ENCODE peak calls at places on chromosomes 2 and 18, in eight cellular contexts. D, K, R, F, X, N, B and V are unnamed samples.

GRCh38 chr2:179201884-179202283 is 62.7 kb downstream of the SESTD1 start:
- DNase-seq in D (peak), K (peak), R (no peak), F (peak), X (no peak), N (peak), B (peak), V (no peak)

GRCh38 chr2:196798980-196799379 is 503 bp downstream of the GTF3C3 start:
- DNase-seq in D (peak), K (no peak), R (no peak), F (peak), X (peak), N (no peak), B (no peak), V (no peak)

GRCh38 chr2:234880551-234881211 is 71.1 kb upstream of the SH3BP4 start:
- DNase-seq in D (no peak), K (no peak), R (peak), F (peak), X (no peak), N (no peak), B (peak), V (no peak)

GRCh38 chr18:53906681-53907080 is 317.8 kb downstream of the MBD2 start:
- DNase-seq in D (no peak), K (no peak), R (no peak), F (peak), X (no peak), N (no peak), B (no peak), V (no peak)

GRCh38 chr18:77376043-77376732 is 126.5 kb downstream of the GALR1 start:
- DNase-seq in D (no peak), K (no peak), R (no peak), F (no peak), X (no peak), N (peak), B (no peak), V (no peak)

GRCh38 chr18:62128157-62128556 is 58.7 kb downstream of the PIGN start:
- DNase-seq in D (no peak), K (no peak), R (no peak), F (peak), X (no peak), N (no peak), B (no peak), V (no peak)

GRCh38 chr18:3612315-3612714 is 162.3 kb downstream of the TGIF1 start:
- DNase-seq in D (peak), K (no peak), R (no peak), F (peak), X (no peak), N (no peak), B (no peak), V (no peak)

GRCh38 chr2:73979686-73980085 is 5.0 kb upstream of the TET3 start:
- DNase-seq in D (no peak), K (no peak), R (peak), F (peak), X (no peak), N (no peak), B (no peak), V (no peak)

GRCh38 chr2:233445152-233445830 is 91.0 kb downstream of the DGKD start:
- DNase-seq in D (no peak), K (no peak), R (no peak), F (no peak), X (no peak), N (no peak), B (no peak), V (no peak)

DNA sequence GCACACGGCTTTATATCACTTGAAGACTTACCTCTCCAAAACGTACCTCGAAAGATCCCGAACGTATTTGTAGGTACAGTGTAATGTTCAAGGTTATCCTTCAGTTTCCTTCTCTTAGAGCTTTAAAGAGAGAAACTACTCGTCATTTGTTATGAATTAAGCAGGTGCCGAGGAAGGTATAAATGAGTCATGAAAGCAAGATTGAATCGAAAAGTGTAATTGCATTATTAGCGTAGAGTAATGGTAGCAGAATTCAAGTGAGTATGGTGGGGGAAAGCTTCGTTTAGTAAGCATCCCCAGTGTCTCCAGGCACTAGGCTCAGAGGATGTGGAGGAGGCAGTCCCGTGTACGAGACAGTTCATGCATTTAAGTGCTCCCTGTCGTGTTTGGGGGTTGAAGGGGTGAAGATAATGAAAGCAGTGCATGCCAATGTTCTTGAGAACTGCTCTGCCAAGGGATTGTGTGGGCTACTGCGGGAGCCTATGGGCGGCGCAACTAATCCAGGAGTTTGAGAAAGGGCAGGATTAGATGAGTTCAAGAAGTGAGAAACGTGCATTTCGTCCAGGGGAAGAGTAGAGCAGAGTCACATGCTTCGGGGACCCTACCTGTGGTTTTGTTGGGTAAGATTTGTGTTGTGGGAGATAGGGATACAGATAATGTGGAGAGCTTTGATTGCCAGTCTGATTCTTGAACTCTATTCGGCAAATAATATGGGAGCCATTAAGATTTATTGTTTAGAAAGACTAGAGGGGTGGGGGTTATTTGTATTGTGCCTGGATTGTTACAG is 902 bp downstream of the POLR1B start:
- DNase-seq in D (peak), K (peak), R (no peak), F (peak), X (peak), N (peak), B (peak), V (peak)
- TF ChIP-seq EZH2phosphoT487 in D (no peak), K (no peak), R (no peak), F (no peak), X (no peak), N (no peak), B (no peak), V (no peak)

GRCh38 chr18:10525563-10526210 is at the start of gene NAPG:
- DNase-seq in D (peak), K (peak), R (peak), F (peak), X (peak), N (peak), B (peak), V (peak)
- TF ChIP-seq EZH2phosphoT487 in D (no peak), K (no peak), R (no peak), F (no peak), X (no peak), N (no peak), B (no peak), V (no peak)

GRCh38 chr2:41576423-41576822 is 471.4 kb upstream of the PKDCC start:
- DNase-seq in D (no peak), K (no peak), R (no peak), F (no peak), X (peak), N (no peak), B (no peak), V (no peak)
- TF ChIP-seq EZH2phosphoT487 in D (no peak), K (no peak), R (no peak), F (no peak), X (no peak), N (no peak), B (no peak), V (no peak)

GRCh38 chr2:8694737-8695136 is 12.9 kb downstream of the ID2 start:
- DNase-seq in D (no peak), K (no peak), R (peak), F (peak), X (no peak), N (no peak), B (no peak), V (no peak)
- TF ChIP-seq EZH2phosphoT487 in D (no peak), K (no peak), R (no peak), F (no peak), X (no peak), N (no peak), B (no peak), V (no peak)